ENCODE peak calls at places on chromosomes 4 and X, in five cellular contexts. U is adrenal gland; V is neural progenitor cell; P is CD4-positive, alpha-beta memory T cell; B is WERI-Rb-1. A is an unnamed sample.
A peak's percentile ranks its signal among the peaks of the same experiment; 100 is the strongest.

GRCh38 chr4:148776944-148777343 is 334.7 kb upstream of the NR3C2 start:
- DNase-seq in B (no peak), P (no peak), U (no peak), V (no peak), A (no peak)

GRCh38 chrX:124354648-124355047 is 8.3 kb downstream of the SH2D1A start:
- DNase-seq in B (no peak), P (no peak), U (no peak), V (no peak), A (no peak)

GRCh38 chrX:149032449-149032848 is 472.7 kb downstream of the IDS start:
- DNase-seq in P (no peak), B (no peak), V (no peak), U (no peak), A (no peak)

GRCh38 chr4:86834901-86835300 is 14.3 kb downstream of the SLC10A6 start:
- DNase-seq in P (no peak), U (no peak), B (no peak), V (no peak), A (no peak)

GRCh38 chrX:72308566-72309296 is 3.0 kb upstream of the CITED1 start:
- DNase-seq in B (peak; percentile 94), U (peak; percentile 71), V (peak; percentile 84), P (no peak), A (peak; percentile 8)

GRCh38 chrX:13622565-13622964 is 30.4 kb upstream of the TCEANC start:
- DNase-seq in B (no peak), V (no peak), U (no peak), P (no peak), A (no peak)

GRCh38 chrX:94053575-94053974 is 379.6 kb downstream of the FAM133A start:
- DNase-seq in B (no peak), P (no peak), U (no peak), V (no peak), A (no peak)

GRCh38 chr4:119103263-119103662 is 32.4 kb upstream of the MYOZ2 start:
- DNase-seq in P (no peak), U (no peak), B (no peak), V (no peak), A (peak; percentile 69)

GRCh38 chr4:152581536-152582160 is 45.8 kb upstream of the FBXW7 start:
- DNase-seq in P (no peak), B (no peak), V (no peak), U (no peak), A (no peak)

GRCh38 chr4:115090483-115091075 is 22.8 kb downstream of the NDST4 start:
- DNase-seq in B (no peak), V (peak; percentile 61), U (no peak), P (peak; percentile 0), A (no peak)

DNA sequence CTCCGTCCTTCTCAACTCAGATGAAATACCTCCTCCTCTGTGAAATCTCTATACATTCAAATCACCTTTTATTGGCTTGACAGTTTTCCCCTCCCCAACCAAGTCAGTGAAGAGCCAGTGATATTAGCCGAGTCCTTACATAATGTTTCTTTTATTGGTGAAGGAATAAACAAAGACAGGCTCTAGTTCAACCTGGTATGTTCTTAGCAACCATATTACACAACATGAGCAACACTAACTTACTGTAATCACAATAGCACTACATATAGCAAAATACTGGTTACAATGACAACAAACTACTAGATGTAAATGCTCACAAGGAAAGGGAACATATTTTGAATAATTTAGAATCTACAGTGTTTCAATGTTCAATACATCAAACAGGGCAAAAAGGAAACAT is 19.9 kb downstream of the DHX15 start:
- DNase-seq in P (no peak), U (no peak), V (no peak), B (no peak), A (no peak)
- H3K36me3 ChIP-seq in P (no peaks in the 10 kb centered on the region), U (no peaks in the 10 kb centered on the region), V (peaks cover 16% of the 10 kb centered on the region), B (peaks cover 68% of the 10 kb centered on the region), A (peaks cover 63% of the 10 kb centered on the region)

GRCh38 chr4:879730-880079 is 52.4 kb downstream of the GAK start:
- DNase-seq in U (no peak), V (no peak), B (no peak), P (peak; percentile 49), A (no peak)

GRCh38 chr4:880684-881405 is 51.3 kb downstream of the GAK start:
- DNase-seq in P (no peak), V (no peak), U (no peak), B (peak; percentile 52), A (no peak)

GRCh38 chr4:882646-883045 is 49.5 kb downstream of the GAK start:
- DNase-seq in U (no peak), B (no peak), V (no peak), P (no peak), A (no peak)

GRCh38 chr4:883377-884095 is 48.6 kb downstream of the GAK start:
- DNase-seq in U (no peak), B (no peak), P (no peak), V (no peak), A (no peak)

GRCh38 chr4:881709-882108 is 50.4 kb downstream of the GAK start:
- DNase-seq in U (no peak), V (no peak), B (no peak), P (no peak), A (no peak)
- H3K36me3 ChIP-seq in U (peaks cover 81% of the 10 kb centered on the region), V (no peaks in the 10 kb centered on the region), B (peaks cover 72% of the 10 kb centered on the region), P (peaks cover 12% of the 10 kb centered on the region), A (peaks cover 4% of the 10 kb centered on the region)

GRCh38 chrX:12115377-12115776 is 22.9 kb upstream of the FRMPD4 start:
- DNase-seq in P (no peak), V (peak; percentile 45), B (peak; percentile 20), U (no peak), A (no peak)
- H3K36me3 ChIP-seq in P (no peaks in the 10 kb centered on the region), V (no peaks in the 10 kb centered on the region), B (no peaks in the 10 kb centered on the region), U (no peaks in the 10 kb centered on the region), A (no peaks in the 10 kb centered on the region)

GRCh38 chr4:41264212-41264611 is 7.5 kb downstream of the UCHL1 start:
- DNase-seq in U (no peak), V (peak; percentile 38), B (peak; percentile 61), P (no peak), A (no peak)
- H3K36me3 ChIP-seq in U (no peaks in the 10 kb centered on the region), V (peaks cover 36% of the 10 kb centered on the region), B (peaks cover 95% of the 10 kb centered on the region), P (no peaks in the 10 kb centered on the region), A (peaks cover 100% of the 10 kb centered on the region)

GRCh38 chrX:47242321-47242720 is 9.5 kb downstream of the USP11 start:
- DNase-seq in P (no peak), V (no peak), U (no peak), B (no peak), A (no peak)

GRCh38 chrX:47239199-47239598 is 6.4 kb downstream of the USP11 start:
- DNase-seq in V (no peak), B (no peak), U (no peak), P (no peak), A (no peak)

GRCh38 chrX:47239898-47240545 is 7.2 kb downstream of the USP11 start:
- DNase-seq in V (no peak), U (no peak), B (no peak), P (no peak), A (no peak)

GRCh38 chrX:47241201-47242011 is 8.6 kb downstream of the USP11 start:
- DNase-seq in V (no peak), B (no peak), U (no peak), P (no peak), A (no peak)

DNA sequence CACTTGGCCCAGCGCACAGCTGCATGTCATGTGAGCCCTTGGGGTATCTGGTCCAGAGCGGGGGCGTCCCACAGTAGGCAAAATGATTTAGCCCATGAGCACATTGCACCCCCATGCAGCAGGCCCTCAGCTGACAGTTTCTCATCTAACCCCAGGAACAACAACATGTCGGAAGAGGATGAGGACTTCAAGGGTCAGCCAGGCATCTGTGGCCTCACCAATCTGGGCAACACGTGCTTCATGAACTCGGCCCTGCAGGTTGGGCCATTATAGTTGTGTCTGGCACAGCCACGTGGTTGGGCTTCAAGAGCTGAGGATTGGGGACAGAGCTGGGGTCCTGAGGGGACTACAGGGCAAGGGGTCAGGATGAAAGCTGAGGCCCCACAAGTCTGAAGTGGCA is 7.8 kb downstream of the USP11 start:
- DNase-seq in V (no peak), U (no peak), P (no peak), B (no peak), A (no peak)
- H3K36me3 ChIP-seq in V (no peaks in the 10 kb centered on the region), U (peaks cover 36% of the 10 kb centered on the region), P (peaks cover 6% of the 10 kb centered on the region), B (peaks cover 27% of the 10 kb centered on the region), A (peaks cover 48% of the 10 kb centered on the region)

GRCh38 chr4:1249731-1250526 is 999 bp upstream of the CTBP1 start:
- DNase-seq in U (peak; percentile 53), B (peak; percentile 44), V (no peak), P (peak; percentile 54), A (no peak)
- H3K36me3 ChIP-seq in U (no peaks in the 10 kb centered on the region), B (peaks cover 52% of the 10 kb centered on the region), V (peaks cover 5% of the 10 kb centered on the region), P (no peaks in the 10 kb centered on the region), A (peaks cover 15% of the 10 kb centered on the region)

GRCh38 chrX:78384486-78384885 is 57.1 kb upstream of the CYSLTR1 start:
- DNase-seq in U (no peak), B (no peak), P (no peak), V (no peak), A (no peak)
- H3K36me3 ChIP-seq in U (no peaks in the 10 kb centered on the region), B (no peaks in the 10 kb centered on the region), P (no peaks in the 10 kb centered on the region), V (no peaks in the 10 kb centered on the region), A (no peaks in the 10 kb centered on the region)

GRCh38 chr4:147638365-147638764 is 21.2 kb downstream of the TMEM184C start:
- DNase-seq in B (no peak), U (no peak), V (no peak), P (no peak), A (no peak)

GRCh38 chr4:147633643-147634042 is 16.4 kb downstream of the TMEM184C start:
- DNase-seq in P (no peak), V (no peak), U (no peak), B (no peak), A (no peak)

GRCh38 chr4:147635348-147635747 is 18.2 kb downstream of the TMEM184C start:
- DNase-seq in V (no peak), P (no peak), U (no peak), B (no peak), A (no peak)

GRCh38 chr4:147628415-147628814 is 11.2 kb downstream of the TMEM184C start:
- DNase-seq in B (no peak), P (no peak), V (no peak), U (no peak), A (no peak)

GRCh38 chr4:147633113-147633512 is 15.9 kb downstream of the TMEM184C start:
- DNase-seq in P (no peak), U (no peak), V (no peak), B (no peak), A (no peak)
- H3K36me3 ChIP-seq in P (peaks cover 21% of the 10 kb centered on the region), U (peaks cover 67% of the 10 kb centered on the region), V (peaks cover 30% of the 10 kb centered on the region), B (peaks cover 82% of the 10 kb centered on the region), A (peaks cover 96% of the 10 kb centered on the region)

A was measured in SK-N-MC.